ENCODE peak calls at places on chromosomes 3 and 15, in ten cellular contexts. One of them, this sample, is unnamed.

GRCh38 chr3:48407542-48408099 is 22.3 kb downstream of the PLXNB1 start:
- DNase-seq in BE2C: no peak
- DNase-seq in CD4-positive, alpha-beta memory T cell: no peak
- DNase-seq in MM.1S: no peak
- DNase-seq in testis: peak; percentile 6
- DNase-seq in heart left ventricle: no peak
- DNase-seq in coronary artery: no peak
- DNase-seq in epithelial cell of esophagus: no peak
- DNase-seq in suprapubic skin: no peak
- DNase-seq in A549: no peak
- DNase-seq in this sample: no peak

GRCh38 chr3:130849111-130849552 is 44.8 kb upstream of the ATP2C1 start:
- DNase-seq in BE2C: peak; percentile 65
- DNase-seq in CD4-positive, alpha-beta memory T cell: no peak
- DNase-seq in MM.1S: peak; percentile 68
- DNase-seq in testis: peak; percentile 20
- DNase-seq in heart left ventricle: peak; percentile 37
- DNase-seq in coronary artery: no peak
- DNase-seq in epithelial cell of esophagus: peak; percentile 36
- DNase-seq in suprapubic skin: peak; percentile 69
- DNase-seq in A549: no peak
- DNase-seq in this sample: peak; percentile 43

GRCh38 chr3:178392553-178392952 is 143.7 kb upstream of the KCNMB2 start:
- DNase-seq in BE2C: no peak
- DNase-seq in CD4-positive, alpha-beta memory T cell: no peak
- DNase-seq in MM.1S: no peak
- DNase-seq in testis: no peak
- DNase-seq in heart left ventricle: no peak
- DNase-seq in coronary artery: no peak
- DNase-seq in epithelial cell of esophagus: peak; percentile 57
- DNase-seq in suprapubic skin: no peak
- DNase-seq in A549: no peak
- DNase-seq in this sample: no peak

GRCh38 chr15:78216276-78217229 is 17.8 kb downstream of the ACSBG1 start:
- DNase-seq in BE2C: peak; percentile 46
- DNase-seq in CD4-positive, alpha-beta memory T cell: no peak
- DNase-seq in MM.1S: no peak
- DNase-seq in testis: peak; percentile 95
- DNase-seq in heart left ventricle: peak; percentile 95
- DNase-seq in coronary artery: no peak
- DNase-seq in epithelial cell of esophagus: peak; percentile 88
- DNase-seq in suprapubic skin: peak; percentile 20
- DNase-seq in A549: peak; percentile 53
- DNase-seq in this sample: no peak

GRCh38 chr15:97961067-97961954 is 808 bp downstream of the ARRDC4 start:
- DNase-seq in BE2C: peak; percentile 30
- DNase-seq in CD4-positive, alpha-beta memory T cell: peak; percentile 5
- DNase-seq in MM.1S: peak; percentile 27
- DNase-seq in testis: peak; percentile 62
- DNase-seq in heart left ventricle: peak; percentile 57
- DNase-seq in coronary artery: peak; percentile 84
- DNase-seq in epithelial cell of esophagus: peak; percentile 36
- DNase-seq in suprapubic skin: peak; percentile 83
- DNase-seq in A549: no peak
- DNase-seq in this sample: no peak

GRCh38 chr3:186255703-186256331 is 106.2 kb downstream of the DGKG start:
- DNase-seq in BE2C: no peak
- DNase-seq in CD4-positive, alpha-beta memory T cell: no peak
- DNase-seq in MM.1S: no peak
- DNase-seq in testis: peak; percentile 51
- DNase-seq in heart left ventricle: no peak
- DNase-seq in coronary artery: no peak
- DNase-seq in epithelial cell of esophagus: peak; percentile 62
- DNase-seq in suprapubic skin: no peak
- DNase-seq in A549: no peak
- DNase-seq in this sample: no peak

GRCh38 chr15:72784233-72784876 is 797 bp upstream of the ADPGK start:
- DNase-seq in BE2C: peak; percentile 60
- DNase-seq in CD4-positive, alpha-beta memory T cell: no peak
- DNase-seq in MM.1S: peak; percentile 83
- DNase-seq in testis: peak; percentile 67
- DNase-seq in heart left ventricle: no peak
- DNase-seq in coronary artery: no peak
- DNase-seq in epithelial cell of esophagus: peak; percentile 81
- DNase-seq in suprapubic skin: no peak
- DNase-seq in A549: peak; percentile 86
- DNase-seq in this sample: peak; percentile 75

GRCh38 chr3:123157209-123157597 is 44.5 kb upstream of the SEC22A start:
- DNase-seq in BE2C: no peak
- DNase-seq in CD4-positive, alpha-beta memory T cell: no peak
- DNase-seq in MM.1S: no peak
- DNase-seq in testis: no peak
- DNase-seq in heart left ventricle: no peak
- DNase-seq in coronary artery: no peak
- DNase-seq in epithelial cell of esophagus: no peak
- DNase-seq in suprapubic skin: no peak
- DNase-seq in A549: no peak
- DNase-seq in this sample: no peak

GRCh38 chr3:183698760-183699159 is 1.2 kb downstream of the YEATS2 start:
- DNase-seq in BE2C: no peak
- DNase-seq in CD4-positive, alpha-beta memory T cell: no peak
- DNase-seq in MM.1S: peak; percentile 43
- DNase-seq in testis: peak; percentile 33
- DNase-seq in heart left ventricle: no peak
- DNase-seq in coronary artery: no peak
- DNase-seq in epithelial cell of esophagus: peak; percentile 32
- DNase-seq in suprapubic skin: no peak
- DNase-seq in A549: no peak
- DNase-seq in this sample: no peak

GRCh38 chr3:58798312-58798711 is 131.7 kb upstream of the FAM3D start:
- DNase-seq in BE2C: no peak
- DNase-seq in CD4-positive, alpha-beta memory T cell: no peak
- DNase-seq in MM.1S: no peak
- DNase-seq in testis: no peak
- DNase-seq in heart left ventricle: no peak
- DNase-seq in coronary artery: no peak
- DNase-seq in epithelial cell of esophagus: no peak
- DNase-seq in suprapubic skin: no peak
- DNase-seq in A549: no peak
- DNase-seq in this sample: no peak

GRCh38 chr3:60336061-60336460 is 915.2 kb downstream of the FHIT start:
- DNase-seq in BE2C: no peak
- DNase-seq in CD4-positive, alpha-beta memory T cell: no peak
- DNase-seq in MM.1S: no peak
- DNase-seq in testis: no peak
- DNase-seq in heart left ventricle: no peak
- DNase-seq in coronary artery: no peak
- DNase-seq in epithelial cell of esophagus: no peak
- DNase-seq in suprapubic skin: no peak
- DNase-seq in A549: no peak
- DNase-seq in this sample: no peak

GRCh38 chr3:144018776-144019175 is 47.2 kb downstream of the DIPK2A start:
- DNase-seq in BE2C: no peak
- DNase-seq in CD4-positive, alpha-beta memory T cell: no peak
- DNase-seq in MM.1S: no peak
- DNase-seq in testis: no peak
- DNase-seq in heart left ventricle: no peak
- DNase-seq in coronary artery: no peak
- DNase-seq in epithelial cell of esophagus: peak; percentile 83
- DNase-seq in suprapubic skin: no peak
- DNase-seq in A549: no peak
- DNase-seq in this sample: no peak

GRCh38 chr15:92429378-92430066 is 35.8 kb downstream of the ST8SIA2 start:
- DNase-seq in BE2C: peak; percentile 78
- DNase-seq in CD4-positive, alpha-beta memory T cell: no peak
- DNase-seq in MM.1S: no peak
- DNase-seq in testis: no peak
- DNase-seq in heart left ventricle: no peak
- DNase-seq in coronary artery: no peak
- DNase-seq in epithelial cell of esophagus: peak; percentile 9
- DNase-seq in suprapubic skin: no peak
- DNase-seq in A549: peak; percentile 72
- DNase-seq in this sample: no peak

GRCh38 chr15:77507151-77507847 is 86.6 kb downstream of the HMG20A start:
- DNase-seq in BE2C: no peak
- DNase-seq in CD4-positive, alpha-beta memory T cell: no peak
- DNase-seq in MM.1S: no peak
- DNase-seq in testis: peak; percentile 72
- DNase-seq in heart left ventricle: peak; percentile 72
- DNase-seq in coronary artery: no peak
- DNase-seq in epithelial cell of esophagus: peak; percentile 78
- DNase-seq in suprapubic skin: peak; percentile 83
- DNase-seq in A549: no peak
- DNase-seq in this sample: no peak

GRCh38 chr3:126959921-126960603 is 22.9 kb upstream of the PLXNA1 start:
- DNase-seq in BE2C: peak; percentile 39
- DNase-seq in CD4-positive, alpha-beta memory T cell: no peak
- DNase-seq in MM.1S: no peak
- DNase-seq in testis: no peak
- DNase-seq in heart left ventricle: peak; percentile 26
- DNase-seq in coronary artery: no peak
- DNase-seq in epithelial cell of esophagus: peak; percentile 74
- DNase-seq in suprapubic skin: peak; percentile 59
- DNase-seq in A549: peak; percentile 49
- DNase-seq in this sample: no peak

GRCh38 chr3:126960604-126960995 is 22.3 kb upstream of the PLXNA1 start:
- DNase-seq in BE2C: no peak
- DNase-seq in CD4-positive, alpha-beta memory T cell: no peak
- DNase-seq in MM.1S: no peak
- DNase-seq in testis: peak; percentile 45
- DNase-seq in heart left ventricle: peak; percentile 61
- DNase-seq in coronary artery: no peak
- DNase-seq in epithelial cell of esophagus: no peak
- DNase-seq in suprapubic skin: peak; percentile 64
- DNase-seq in A549: no peak
- DNase-seq in this sample: no peak

GRCh38 chr3:126961791-126962461 is 21.0 kb upstream of the PLXNA1 start:
- DNase-seq in BE2C: no peak
- DNase-seq in CD4-positive, alpha-beta memory T cell: no peak
- DNase-seq in MM.1S: no peak
- DNase-seq in testis: peak; percentile 67
- DNase-seq in heart left ventricle: peak; percentile 53
- DNase-seq in coronary artery: no peak
- DNase-seq in epithelial cell of esophagus: no peak
- DNase-seq in suprapubic skin: peak; percentile 65
- DNase-seq in A549: no peak
- DNase-seq in this sample: no peak

GRCh38 chr3:126962756-126963155 is 20.2 kb upstream of the PLXNA1 start:
- DNase-seq in BE2C: no peak
- DNase-seq in CD4-positive, alpha-beta memory T cell: no peak
- DNase-seq in MM.1S: no peak
- DNase-seq in testis: no peak
- DNase-seq in heart left ventricle: peak; percentile 20
- DNase-seq in coronary artery: no peak
- DNase-seq in epithelial cell of esophagus: no peak
- DNase-seq in suprapubic skin: peak; percentile 49
- DNase-seq in A549: no peak
- DNase-seq in this sample: no peak

GRCh38 chr3:126961191-126961790 is 21.6 kb upstream of the PLXNA1 start:
- DNase-seq in BE2C: no peak
- DNase-seq in CD4-positive, alpha-beta memory T cell: no peak
- DNase-seq in MM.1S: no peak
- DNase-seq in testis: peak; percentile 91
- DNase-seq in heart left ventricle: peak; percentile 83
- DNase-seq in coronary artery: peak; percentile 85
- DNase-seq in epithelial cell of esophagus: peak; percentile 89
- DNase-seq in suprapubic skin: peak; percentile 86
- DNase-seq in A549: no peak
- DNase-seq in this sample: no peak
- H3K4me3 ChIP-seq in BE2C: no peak overlapping the region
- H3K4me3 ChIP-seq in CD4-positive, alpha-beta memory T cell: no peak overlapping the region
- H3K4me3 ChIP-seq in MM.1S: no peak overlapping the region
- H3K4me3 ChIP-seq in testis: no peak overlapping the region
- H3K4me3 ChIP-seq in heart left ventricle: no peak overlapping the region
- H3K4me3 ChIP-seq in coronary artery: no peak overlapping the region
- H3K4me3 ChIP-seq in epithelial cell of esophagus: no peak overlapping the region
- H3K4me3 ChIP-seq in suprapubic skin: no peak overlapping the region
- H3K4me3 ChIP-seq in A549: no peak overlapping the region
- H3K4me3 ChIP-seq in this sample: no peak overlapping the region

GRCh38 chr3:133007601-133008000 is 30.6 kb upstream of the TMEM108 start:
- DNase-seq in BE2C: no peak
- DNase-seq in CD4-positive, alpha-beta memory T cell: no peak
- DNase-seq in MM.1S: no peak
- DNase-seq in testis: no peak
- DNase-seq in heart left ventricle: no peak
- DNase-seq in coronary artery: no peak
- DNase-seq in epithelial cell of esophagus: no peak
- DNase-seq in suprapubic skin: no peak
- DNase-seq in A549: no peak
- DNase-seq in this sample: no peak
- H3K4me3 ChIP-seq in BE2C: no peak overlapping the region
- H3K4me3 ChIP-seq in CD4-positive, alpha-beta memory T cell: no peak overlapping the region
- H3K4me3 ChIP-seq in MM.1S: no peak overlapping the region
- H3K4me3 ChIP-seq in testis: no peak overlapping the region
- H3K4me3 ChIP-seq in heart left ventricle: no peak overlapping the region
- H3K4me3 ChIP-seq in coronary artery: no peak overlapping the region
- H3K4me3 ChIP-seq in epithelial cell of esophagus: no peak overlapping the region
- H3K4me3 ChIP-seq in suprapubic skin: no peak overlapping the region
- H3K4me3 ChIP-seq in A549: no peak overlapping the region
- H3K4me3 ChIP-seq in this sample: no peak overlapping the region

DNA sequence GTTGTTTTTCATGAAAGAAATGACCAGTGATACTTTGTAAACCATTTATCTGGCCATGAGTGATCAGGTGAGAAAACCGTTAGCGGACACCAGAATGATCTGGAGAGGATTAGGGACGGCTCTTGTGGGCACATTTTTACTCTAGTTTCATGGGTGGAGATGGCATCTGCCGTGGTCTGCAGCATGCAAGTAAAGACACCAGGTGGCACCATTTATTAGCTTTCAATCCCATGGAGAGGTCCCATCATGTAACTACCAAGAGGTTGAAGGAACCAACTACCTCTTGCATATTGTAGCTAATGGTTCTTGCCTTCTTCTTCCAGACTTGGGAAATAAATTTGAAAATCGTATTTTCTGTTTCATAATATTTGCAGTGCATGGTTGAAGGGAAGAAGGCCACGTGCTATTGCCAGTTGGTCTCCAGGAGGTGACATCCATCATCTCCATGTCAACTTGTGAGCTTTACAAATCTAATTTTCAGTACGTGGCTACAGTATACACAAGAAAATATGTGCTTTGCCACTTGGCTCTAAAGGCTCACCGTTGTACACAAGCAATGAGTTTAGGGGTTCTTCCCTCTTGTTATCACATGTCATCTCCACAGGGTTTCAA is 1.5 kb upstream of the MAPKBP1 start:
- DNase-seq in BE2C: peak; percentile 59
- DNase-seq in CD4-positive, alpha-beta memory T cell: peak; percentile 73
- DNase-seq in MM.1S: peak; percentile 87
- DNase-seq in testis: peak; percentile 66
- DNase-seq in heart left ventricle: peak; percentile 40
- DNase-seq in coronary artery: no peak
- DNase-seq in epithelial cell of esophagus: peak; percentile 82
- DNase-seq in suprapubic skin: no peak
- DNase-seq in A549: peak; percentile 53
- DNase-seq in this sample: peak; percentile 72
- H3K4me3 ChIP-seq in BE2C: no peak overlapping the region
- H3K4me3 ChIP-seq in CD4-positive, alpha-beta memory T cell: no peak overlapping the region
- H3K4me3 ChIP-seq in MM.1S: peak overlapping the region; percentile 82
- H3K4me3 ChIP-seq in testis: no peak overlapping the region
- H3K4me3 ChIP-seq in heart left ventricle: no peak overlapping the region
- H3K4me3 ChIP-seq in coronary artery: no peak overlapping the region
- H3K4me3 ChIP-seq in epithelial cell of esophagus: no peak overlapping the region
- H3K4me3 ChIP-seq in suprapubic skin: no peak overlapping the region
- H3K4me3 ChIP-seq in A549: no peak overlapping the region
- H3K4me3 ChIP-seq in this sample: no peak overlapping the region

GRCh38 chr15:59484399-59484798 is 46.4 kb downstream of the FAM81A start:
- DNase-seq in BE2C: no peak
- DNase-seq in CD4-positive, alpha-beta memory T cell: no peak
- DNase-seq in MM.1S: no peak
- DNase-seq in testis: no peak
- DNase-seq in heart left ventricle: no peak
- DNase-seq in coronary artery: no peak
- DNase-seq in epithelial cell of esophagus: no peak
- DNase-seq in suprapubic skin: no peak
- DNase-seq in A549: no peak
- DNase-seq in this sample: no peak
- H3K4me3 ChIP-seq in BE2C: no peak overlapping the region
- H3K4me3 ChIP-seq in CD4-positive, alpha-beta memory T cell: no peak overlapping the region
- H3K4me3 ChIP-seq in MM.1S: no peak overlapping the region
- H3K4me3 ChIP-seq in testis: no peak overlapping the region
- H3K4me3 ChIP-seq in heart left ventricle: no peak overlapping the region
- H3K4me3 ChIP-seq in coronary artery: no peak overlapping the region
- H3K4me3 ChIP-seq in epithelial cell of esophagus: no peak overlapping the region
- H3K4me3 ChIP-seq in suprapubic skin: no peak overlapping the region
- H3K4me3 ChIP-seq in A549: no peak overlapping the region
- H3K4me3 ChIP-seq in this sample: no peak overlapping the region

This sample was measured in Jurkat, Clone E6-1.